ENCODE peak calls at places on chromosomes 5 and 9, in nine cellular contexts. U is right lobe of liver, D is transverse colon, B is left ventricle myocardium inferior, N is A549, I is aorta, W is MM.1S, A is fibroblast of lung, J is cardiac muscle cell. C is an unnamed sample. For H3K4me1, the result is how much of the 10 kb centered on the place peaks cover.

GRCh38 chr5:138775034-138775433 is 21.8 kb downstream of the CTNNA1 start:
- DNase-seq in A (no peak), J (no peak), D (no peak), N (no peak), B (no peak), W (no peak), U (no peak), I (no peak), C (no peak)

GRCh38 chr9:125744616-125745387 is 2.4 kb upstream of the PBX3 start:
- DNase-seq in U (no peak), A (peak), I (no peak), J (no peak), W (no peak), N (no peak), D (no peak), B (no peak), C (no peak)

GRCh38 chr5:56155992-56156584 is 77.0 kb downstream of the ANKRD55 start:
- DNase-seq in B (no peak), N (no peak), I (peak), U (peak), W (peak), D (no peak), J (no peak), A (no peak), C (no peak)

GRCh38 chr5:119063579-119064379 is 7.1 kb upstream of the DMXL1 start:
- DNase-seq in U (no peak), W (no peak), N (peak), D (no peak), I (no peak), A (peak), J (no peak), B (no peak), C (no peak)

GRCh38 chr5:133440467-133441115 is 171.8 kb downstream of the FSTL4 start:
- DNase-seq in J (no peak), N (no peak), U (no peak), I (no peak), D (no peak), A (no peak), B (no peak), W (no peak), C (no peak)

GRCh38 chr5:128669803-128670202 is 131.8 kb upstream of the FBN2 start:
- DNase-seq in N (peak), W (no peak), D (no peak), I (no peak), B (no peak), A (no peak), U (no peak), J (no peak), C (peak)

GRCh38 chr5:97101189-97101910 is 41.1 kb downstream of the LIX1 start:
- DNase-seq in U (no peak), N (no peak), A (peak), I (no peak), D (no peak), B (no peak), W (no peak), J (no peak), C (no peak)

GRCh38 chr9:94002316-94003140 is 47.4 kb upstream of the BARX1 start:
- DNase-seq in A (peak), B (no peak), W (peak), U (no peak), N (peak), D (peak), I (no peak), J (peak), C (peak)

GRCh38 chr9:35726876-35727438 is 5.0 kb downstream of the TLN1 start:
- DNase-seq in D (peak), W (no peak), U (no peak), I (peak), J (peak), A (peak), N (peak), B (no peak), C (no peak)

GRCh38 chr5:138722518-138722917 is 30.7 kb upstream of the CTNNA1 start:
- DNase-seq in D (no peak), J (no peak), A (no peak), I (no peak), B (no peak), U (no peak), W (peak), N (no peak), C (peak)

GRCh38 chr9:109323771-109324170 is 2.9 kb upstream of the EPB41L4B start:
- DNase-seq in B (no peak), N (no peak), U (no peak), J (no peak), D (no peak), A (no peak), I (no peak), W (no peak), C (no peak)

GRCh38 chr5:1760656-1761452 is 38.8 kb downstream of the MRPL36 start:
- DNase-seq in I (peak), W (no peak), B (no peak), U (peak), N (no peak), J (no peak), A (no peak), D (no peak), C (no peak)

GRCh38 chr5:107294151-107294550 is 376.6 kb downstream of the EFNA5 start:
- DNase-seq in D (no peak), N (no peak), W (no peak), B (no peak), U (no peak), A (no peak), I (no peak), J (no peak), C (no peak)

GRCh38 chr9:100602302-100602930 is 24.5 kb downstream of the CAVIN4 start:
- DNase-seq in J (peak), A (peak), B (no peak), D (no peak), I (no peak), N (peak), U (no peak), W (peak), C (peak)

GRCh38 chr5:132750471-132751230 is 3.4 kb downstream of the CCNI2 start:
- DNase-seq in I (no peak), U (no peak), N (no peak), B (no peak), D (peak), A (no peak), J (no peak), W (peak), C (no peak)

GRCh38 chr9:15211994-15212501 is 95.0 kb downstream of the TTC39B start:
- DNase-seq in J (no peak), U (no peak), A (peak), W (no peak), B (no peak), I (no peak), D (no peak), N (no peak), C (no peak)

GRCh38 chr5:67640011-67640410 is 443.4 kb upstream of the CD180 start:
- DNase-seq in B (no peak), D (no peak), J (no peak), A (peak), I (no peak), U (no peak), N (no peak), W (no peak), C (no peak)

GRCh38 chr5:143262393-143263174 is 140.9 kb downstream of the NR3C1 start:
- DNase-seq in D (no peak), N (peak), W (peak), A (peak), U (no peak), I (no peak), B (no peak), J (no peak), C (peak)

GRCh38 chr5:72507360-72508238 is at the start of gene ZNF366:
- DNase-seq in B (no peak), A (no peak), J (peak), N (no peak), U (no peak), I (no peak), W (no peak), D (no peak), C (no peak)

GRCh38 chr9:137297966-137298365 is 4.1 kb downstream of the NRARP start:
- DNase-seq in U (no peak), W (no peak), B (no peak), I (no peak), D (no peak), A (no peak), J (no peak), N (no peak), C (no peak)

GRCh38 chr9:137298983-137299521 is 3.0 kb downstream of the NRARP start:
- DNase-seq in D (peak), I (no peak), A (no peak), B (no peak), N (no peak), W (no peak), J (peak), U (peak), C (no peak)

GRCh38 chr9:137299938-137300337 is 2.1 kb downstream of the NRARP start:
- DNase-seq in N (no peak), W (no peak), D (peak), B (peak), I (no peak), U (no peak), A (no peak), J (peak), C (no peak)

GRCh38 chr9:137297060-137297664 is 4.9 kb downstream of the NRARP start:
- DNase-seq in W (no peak), N (no peak), D (peak), J (no peak), A (no peak), I (no peak), U (no peak), B (no peak), C (no peak)

DNA sequence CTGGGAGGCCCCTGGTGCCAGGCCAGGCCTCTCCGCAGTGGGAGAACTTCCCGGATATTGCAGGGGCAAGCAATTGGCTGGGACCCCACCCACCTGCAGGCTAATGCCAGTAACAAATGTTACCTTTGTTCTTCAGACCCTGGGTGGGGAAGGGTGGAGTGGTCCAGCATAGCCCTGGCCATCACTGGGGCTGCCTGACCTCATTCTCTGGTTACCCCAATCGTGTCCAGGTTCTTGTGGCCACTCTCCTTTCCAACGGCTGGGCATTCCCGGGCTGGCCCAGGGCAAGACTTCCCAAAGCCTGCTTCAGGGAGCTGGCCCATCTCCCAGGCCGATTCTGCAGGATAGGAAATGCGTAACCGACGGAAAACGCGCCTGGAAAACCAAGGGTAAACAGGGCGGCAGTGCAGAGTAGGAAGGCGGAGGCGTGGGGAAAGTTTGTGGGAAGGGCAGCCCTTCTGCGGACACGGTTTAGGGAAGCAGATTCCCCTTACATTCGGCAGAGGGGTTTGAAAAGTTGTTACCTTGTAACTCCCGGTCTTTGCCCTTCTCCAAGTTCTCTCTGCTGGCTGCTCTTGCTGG is 3.6 kb downstream of the NRARP start:
- DNase-seq in U (peak), D (peak), I (no peak), A (no peak), B (no peak), N (no peak), J (no peak), W (no peak), C (no peak)
- H3K4me1 ChIP-seq in U (under half), D (under half), I (under half), A (under half), B (half or more), N (under half), J (under half), W (under half), C (under half)

DNA sequence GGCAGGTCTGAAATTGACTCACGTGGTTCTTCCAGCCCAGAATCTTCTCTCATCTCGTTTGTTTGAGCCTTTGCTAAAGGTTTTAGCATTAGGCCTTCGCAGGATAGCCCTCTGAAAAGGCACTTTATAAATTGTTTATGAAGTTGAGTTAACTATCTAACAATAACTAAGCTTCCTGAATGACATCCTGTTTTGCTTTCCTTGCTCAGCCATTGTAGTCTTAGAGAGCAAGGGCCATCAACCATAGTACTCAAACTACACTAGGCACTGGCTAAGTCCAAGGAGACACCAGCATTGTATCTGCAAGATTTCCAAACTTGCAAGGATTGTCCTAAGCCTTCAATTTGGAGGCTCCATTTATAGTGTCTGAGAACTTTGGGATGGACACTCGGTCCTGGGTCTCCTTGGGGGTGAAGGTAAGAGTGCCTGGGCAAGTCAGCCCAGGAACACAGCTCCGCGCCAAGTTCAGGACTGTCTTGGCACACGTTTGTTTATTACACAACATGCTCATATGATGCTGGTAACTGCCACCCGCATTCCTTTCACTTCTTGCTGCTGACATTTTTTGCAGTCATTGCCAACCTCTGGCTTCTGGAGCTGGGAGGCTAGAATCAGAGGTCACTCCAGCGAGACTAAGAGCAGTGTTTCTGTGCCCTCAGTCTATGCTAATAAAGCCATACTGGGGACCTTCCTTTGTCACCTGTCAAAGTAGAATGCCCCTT is 151.1 kb downstream of the ESM1 start:
- DNase-seq in A (no peak), D (no peak), I (no peak), B (peak), N (no peak), J (no peak), U (peak), W (no peak), C (no peak)
- H3K4me1 ChIP-seq in A (under half), D (under half), I (under half), B (under half), N (under half), J (under half), U (under half), W (under half), C (under half)

GRCh38 chr5:172898513-172899369 is 60.5 kb upstream of the RPL26L1 start:
- DNase-seq in U (no peak), W (no peak), A (no peak), N (no peak), I (no peak), J (no peak), B (no peak), D (no peak), C (no peak)
- H3K4me1 ChIP-seq in U (half or more), W (under half), A (under half), N (half or more), I (under half), J (under half), B (half or more), D (under half), C (under half)

GRCh38 chr9:121620777-121621437 is 30.5 kb upstream of the DAB2IP start:
- DNase-seq in D (no peak), U (no peak), B (no peak), A (peak), I (no peak), W (no peak), N (peak), J (peak), C (no peak)
- H3K4me1 ChIP-seq in D (under half), U (under half), B (half or more), A (under half), I (under half), W (under half), N (under half), J (under half), C (under half)

DNA sequence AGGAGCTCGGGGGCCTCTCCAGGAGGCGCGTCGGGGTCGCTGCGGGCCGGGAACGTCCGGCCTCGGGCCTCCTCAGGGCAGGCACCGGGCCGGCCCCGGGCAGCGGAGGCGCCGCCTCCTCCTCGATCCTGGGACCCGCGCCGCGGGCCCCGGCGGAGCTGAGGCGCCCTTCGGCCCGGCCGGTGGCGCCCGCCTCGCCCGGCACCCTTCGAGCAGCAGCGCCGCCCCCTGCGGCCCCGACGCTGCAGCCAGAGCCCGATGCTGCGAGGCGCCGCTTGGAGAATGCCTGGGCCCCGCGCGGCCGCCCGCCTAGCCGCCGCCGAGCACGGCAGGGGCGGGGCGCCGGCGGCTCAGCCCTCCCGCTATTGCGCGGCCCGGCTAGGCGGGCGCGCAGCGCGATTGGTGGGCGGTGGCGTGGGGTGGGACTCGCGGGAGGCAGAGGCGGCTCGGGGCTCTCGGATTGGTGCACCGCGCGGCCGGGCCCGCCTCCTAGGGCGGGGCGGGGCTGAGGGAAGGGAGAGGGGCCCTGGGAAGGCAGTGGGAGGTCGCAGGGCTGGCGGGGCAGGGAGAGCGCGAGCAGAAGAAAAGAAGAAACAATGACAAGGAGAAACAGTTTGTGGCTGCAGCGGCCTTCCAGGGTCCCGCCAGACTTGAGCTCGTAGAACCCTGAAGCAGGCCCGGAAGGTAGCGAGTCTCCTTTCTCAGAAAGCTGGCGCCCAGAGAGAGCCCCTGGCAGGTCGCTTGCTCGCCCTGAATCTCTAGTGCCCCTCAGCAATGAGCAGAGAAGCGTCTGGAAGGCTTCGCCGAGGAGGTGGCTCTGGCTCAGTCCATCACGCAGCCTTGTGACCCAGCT is at the start of gene EEIG1:
- DNase-seq in U (peak), A (peak), D (peak), I (peak), N (peak), W (peak), B (peak), J (peak), C (peak)
- H3K4me1 ChIP-seq in U (under half), A (under half), D (under half), I (under half), N (under half), W (under half), B (half or more), J (under half), C (under half)

GRCh38 chr5:136023935-136024645 is 4.7 kb upstream of the TGFBI start:
- DNase-seq in B (no peak), J (no peak), W (no peak), I (no peak), U (no peak), N (no peak), A (peak), D (no peak), C (no peak)

GRCh38 chr5:136028090-136028489 is 698 bp upstream of the TGFBI start:
- DNase-seq in D (no peak), U (no peak), I (no peak), A (no peak), J (no peak), N (no peak), B (no peak), W (no peak), C (peak)

GRCh38 chr5:136026636-136027035 is 2.2 kb upstream of the TGFBI start:
- DNase-seq in I (no peak), B (no peak), W (no peak), A (no peak), N (no peak), U (no peak), J (no peak), D (no peak), C (no peak)

GRCh38 chr5:136027316-136027715 is 1.5 kb upstream of the TGFBI start:
- DNase-seq in W (no peak), D (no peak), U (no peak), J (no peak), N (no peak), A (no peak), I (no peak), B (no peak), C (no peak)

DNA sequence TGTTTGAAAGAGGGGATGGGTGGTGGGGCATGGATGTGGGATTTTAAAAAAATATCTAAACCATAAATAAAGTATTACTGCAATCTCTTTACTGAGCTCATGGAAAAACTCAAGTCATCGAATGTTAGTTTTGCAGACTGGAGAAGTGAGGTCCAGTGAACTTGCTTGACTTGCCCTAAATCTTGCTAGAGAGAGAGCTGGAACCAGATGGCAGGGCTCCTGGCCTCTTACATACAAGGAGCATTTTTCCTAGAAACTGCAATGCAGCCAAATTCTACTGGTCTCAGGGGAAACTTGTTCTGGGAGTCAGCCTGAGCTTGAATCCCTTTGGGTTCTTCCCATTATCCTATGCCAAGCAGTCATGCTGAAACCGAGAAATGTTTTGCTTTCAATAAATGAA is 2.9 kb upstream of the TGFBI start:
- DNase-seq in W (no peak), I (peak), N (no peak), D (no peak), A (peak), J (no peak), U (no peak), B (no peak), C (no peak)
- H3K4me1 ChIP-seq in W (under half), I (under half), N (under half), D (under half), A (under half), J (under half), U (under half), B (half or more), C (under half)

DNA sequence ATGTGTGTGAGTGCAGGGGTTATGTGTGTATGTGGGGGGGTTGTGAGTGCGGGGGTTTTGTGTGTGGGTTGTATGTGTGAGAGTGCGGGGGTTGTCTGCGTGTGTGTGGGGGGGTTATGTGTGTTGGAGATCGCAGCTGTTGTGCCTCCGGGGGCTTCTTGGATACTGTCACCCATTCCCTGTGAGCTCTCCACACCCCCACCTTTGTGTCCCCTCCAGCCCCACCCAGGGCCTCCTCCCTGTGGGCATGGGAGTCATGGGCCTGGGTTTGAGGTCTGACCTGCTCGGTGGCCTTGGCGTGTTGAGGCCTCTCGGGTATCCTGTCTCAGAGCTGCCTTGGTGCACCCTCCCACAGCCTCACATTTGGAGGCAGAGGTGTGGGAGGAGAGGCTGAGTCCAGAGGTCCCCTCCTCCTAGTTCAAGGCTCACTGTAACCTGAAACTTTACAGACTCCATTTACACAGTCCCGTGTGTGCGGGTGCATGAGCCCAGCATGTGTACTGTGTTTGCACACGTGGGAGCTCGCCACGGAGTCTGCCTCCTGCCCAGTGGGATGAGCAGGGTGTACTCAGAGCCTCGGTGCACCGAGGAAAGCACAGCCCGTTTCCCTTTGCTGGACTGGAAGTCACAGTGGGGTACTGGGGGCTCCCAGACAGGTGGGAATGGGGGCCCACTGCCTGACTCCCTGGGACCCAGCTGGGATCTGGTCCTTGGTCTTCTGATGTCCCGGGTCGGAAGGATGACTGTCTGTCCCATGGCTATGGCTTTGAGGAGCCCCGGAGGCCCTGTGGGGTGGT is 43.4 kb downstream of the RXRA start:
- DNase-seq in N (no peak), B (no peak), W (no peak), I (no peak), A (no peak), U (no peak), D (no peak), J (no peak), C (no peak)
- H3K4me1 ChIP-seq in N (half or more), B (half or more), W (under half), I (under half), A (under half), U (half or more), D (under half), J (under half), C (under half)

C was measured in PC-9.